ENCODE peak calls at places on chromosomes 4 and X, in eight cellular contexts. B is mesendoderm; S is heart right ventricle; Y is ovary; I is upper lobe of right lung; K is mesenchymal stem cell; X is CD8-positive, alpha-beta T cell; G is IMR-90. U is an unnamed sample.

GRCh38 chrX:1788300-1788911 is 173.5 kb downstream of the ASMT start:
- DNase-seq in B (no peak), S (no peak), Y (no peak), I (no peak), K (no peak), X (no peak), G (no peak), U (no peak)

GRCh38 chrX:134600714-134601113 is 57.6 kb downstream of the PLAC1 start:
- DNase-seq in B (no peak), S (no peak), Y (no peak), I (no peak), K (peak; percentile 66), X (no peak), G (peak; percentile 72), U (no peak)

GRCh38 chr4:156615066-156615514 is 356.5 kb downstream of the PDGFC start:
- DNase-seq in B (no peak), S (no peak), Y (no peak), I (no peak), K (no peak), X (no peak), G (peak; percentile 92), U (no peak)

GRCh38 chrX:132480581-132481203 is 8.1 kb downstream of the MBNL3 start:
- DNase-seq in B (peak; percentile 7), S (peak; percentile 10), Y (no peak), I (peak; percentile 50), K (peak; percentile 85), X (no peak), G (peak; percentile 20), U (no peak)

GRCh38 chrX:103170216-103170615 is 44.7 kb upstream of the BEX4 start:
- DNase-seq in B (no peak), S (no peak), Y (no peak), I (no peak), K (no peak), X (no peak), G (peak; percentile 29), U (no peak)

GRCh38 chr4:88616275-88616996 is 24.2 kb downstream of the HERC3 start:
- DNase-seq in B (no peak), S (no peak), Y (no peak), I (no peak), K (peak; percentile 41), X (no peak), G (peak; percentile 77), U (no peak)

GRCh38 chr4:8229341-8229975 is 30.4 kb downstream of the SH3TC1 start:
- DNase-seq in B (no peak), S (no peak), Y (no peak), I (no peak), K (no peak), X (no peak), G (no peak), U (no peak)

GRCh38 chrX:100407784-100408642 is 2.1 kb downstream of the PCDH19 start:
- DNase-seq in B (no peak), S (no peak), Y (peak; percentile 38), I (no peak), K (no peak), X (no peak), G (no peak), U (peak; percentile 78)

GRCh38 chrX:150731795-150732194 is 38.6 kb downstream of the MTMR1 start:
- DNase-seq in B (no peak), S (peak; percentile 4), Y (no peak), I (no peak), K (peak; percentile 52), X (no peak), G (peak; percentile 97), U (no peak)

GRCh38 chr4:13087041-13087440 is 397.1 kb downstream of the RAB28 start:
- DNase-seq in B (no peak), S (no peak), Y (no peak), I (no peak), K (no peak), X (no peak), G (no peak), U (no peak)

GRCh38 chr4:13092702-13093101 is 391.4 kb downstream of the RAB28 start:
- DNase-seq in B (no peak), S (peak; percentile 26), Y (no peak), I (no peak), K (no peak), X (no peak), G (no peak), U (no peak)

GRCh38 chr4:13093170-13093569 is 391.0 kb downstream of the RAB28 start:
- DNase-seq in B (no peak), S (no peak), Y (no peak), I (no peak), K (no peak), X (no peak), G (no peak), U (no peak)

GRCh38 chr4:13089659-13089998 is 394.5 kb downstream of the RAB28 start:
- DNase-seq in B (no peak), S (no peak), Y (no peak), I (no peak), K (no peak), X (no peak), G (no peak), U (no peak)

GRCh38 chr4:13088726-13089658 is 395.1 kb downstream of the RAB28 start:
- DNase-seq in B (no peak), S (no peak), Y (no peak), I (no peak), K (no peak), X (no peak), G (no peak), U (peak; percentile 53)
- H3K27ac ChIP-seq in B (no peak overlapping the region), S (no peak overlapping the region), Y (no peak overlapping the region), I (no peak overlapping the region), K (no peak overlapping the region), X (no peak overlapping the region), G (no peak overlapping the region), U (peak overlapping the region; percentile 59)

DNA sequence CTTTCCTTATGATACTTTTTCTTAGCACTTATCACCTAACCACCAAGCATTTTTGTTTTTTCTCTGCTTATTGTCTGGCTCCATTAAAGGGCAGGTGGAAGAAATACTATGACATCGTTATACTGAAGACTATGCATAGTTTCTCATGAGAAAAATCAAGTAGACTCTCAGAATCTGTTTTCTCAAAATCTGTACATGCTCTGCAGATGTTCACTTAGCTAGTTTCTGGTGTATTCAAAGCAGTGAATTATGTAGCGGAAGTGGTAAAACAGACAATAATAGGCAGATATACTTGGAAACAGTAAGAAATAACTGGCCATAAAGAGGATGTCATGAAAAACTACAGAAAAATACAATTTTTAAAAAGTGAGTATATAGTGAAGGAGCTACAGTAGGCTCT is 146.0 kb downstream of the STIM2 start:
- DNase-seq in B (no peak), S (no peak), Y (no peak), I (no peak), K (no peak), X (no peak), G (no peak), U (no peak)
- H3K4me1 ChIP-seq in B (no peaks in the 10 kb centered on the region), S (peaks cover 19% of the 10 kb centered on the region), Y (peaks cover 3% of the 10 kb centered on the region), I (peaks cover 30% of the 10 kb centered on the region), K (no peaks in the 10 kb centered on the region), X (peaks cover 15% of the 10 kb centered on the region), G (peaks cover 10% of the 10 kb centered on the region), U (no peaks in the 10 kb centered on the region)

DNA sequence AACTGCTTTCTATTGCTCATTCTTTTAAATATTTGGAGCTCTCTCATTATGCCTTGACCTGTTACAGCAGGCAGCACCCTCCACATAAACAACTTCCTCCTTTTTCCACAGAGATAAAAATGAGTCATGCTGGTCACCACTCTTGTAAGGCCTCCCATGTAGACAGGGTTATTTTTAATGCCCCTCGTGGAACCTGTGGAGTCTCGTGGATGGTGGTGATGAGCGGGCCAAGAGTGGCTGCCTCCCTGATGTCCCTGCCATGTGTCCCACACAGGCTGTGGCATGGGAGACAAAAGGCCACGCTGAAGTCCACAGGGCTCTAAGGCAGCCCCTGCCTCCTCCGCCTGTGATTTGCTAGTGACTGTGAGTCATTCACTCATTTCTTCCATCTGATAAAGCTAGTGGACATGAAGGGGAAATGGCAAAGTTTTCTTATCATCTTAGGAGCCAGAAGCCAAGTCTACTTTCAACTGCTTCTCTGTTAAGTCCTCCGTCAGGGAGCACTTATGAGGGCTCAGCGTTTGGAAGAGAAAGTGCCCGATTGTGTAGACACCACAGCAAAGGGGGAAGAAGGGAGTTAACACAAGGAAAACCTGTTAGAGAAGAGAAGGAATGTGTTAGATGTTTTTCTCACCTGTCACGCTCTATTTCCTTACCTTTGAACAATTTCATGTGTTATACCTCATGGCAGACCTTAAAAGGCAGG is 121.6 kb upstream of the FAT1 start:
- DNase-seq in B (peak; percentile 18), S (peak; percentile 19), Y (peak; percentile 46), I (no peak), K (peak; percentile 95), X (no peak), G (peak; percentile 97), U (peak; percentile 75)
- H3K27ac ChIP-seq in B (no peak overlapping the region), S (no peak overlapping the region), Y (peak overlapping the region; percentile 62), I (no peak overlapping the region), K (peak overlapping the region; percentile 90), X (no peak overlapping the region), G (peak overlapping the region; percentile 79), U (peak overlapping the region; percentile 3)

DNA sequence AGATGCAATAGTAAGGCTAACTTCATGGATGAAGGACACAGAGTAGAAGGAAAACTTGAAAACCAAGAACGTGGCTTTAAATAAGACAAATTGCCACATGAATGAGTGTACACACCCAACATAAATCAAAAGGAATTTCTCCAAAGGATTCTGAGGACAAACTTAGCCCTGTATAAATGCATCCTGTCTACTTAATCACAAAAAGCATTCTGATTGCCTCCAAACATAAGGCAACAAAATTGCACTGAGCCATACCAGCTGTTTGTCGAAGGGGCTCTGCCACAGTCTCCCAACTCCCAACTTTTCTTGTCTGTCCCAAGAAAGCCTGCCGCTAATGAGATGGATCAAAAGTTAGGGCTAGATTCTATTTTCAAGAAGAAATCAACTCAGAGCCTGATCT is 194.3 kb downstream of the SOWAHB start:
- DNase-seq in B (no peak), S (no peak), Y (no peak), I (no peak), K (peak; percentile 50), X (no peak), G (no peak), U (no peak)
- H3K4me1 ChIP-seq in B (peaks cover 13% of the 10 kb centered on the region), S (peaks cover 26% of the 10 kb centered on the region), Y (peaks cover 8% of the 10 kb centered on the region), I (peaks cover 29% of the 10 kb centered on the region), K (peaks cover 3% of the 10 kb centered on the region), X (no peaks in the 10 kb centered on the region), G (peaks cover 38% of the 10 kb centered on the region), U (peaks cover 29% of the 10 kb centered on the region)

DNA sequence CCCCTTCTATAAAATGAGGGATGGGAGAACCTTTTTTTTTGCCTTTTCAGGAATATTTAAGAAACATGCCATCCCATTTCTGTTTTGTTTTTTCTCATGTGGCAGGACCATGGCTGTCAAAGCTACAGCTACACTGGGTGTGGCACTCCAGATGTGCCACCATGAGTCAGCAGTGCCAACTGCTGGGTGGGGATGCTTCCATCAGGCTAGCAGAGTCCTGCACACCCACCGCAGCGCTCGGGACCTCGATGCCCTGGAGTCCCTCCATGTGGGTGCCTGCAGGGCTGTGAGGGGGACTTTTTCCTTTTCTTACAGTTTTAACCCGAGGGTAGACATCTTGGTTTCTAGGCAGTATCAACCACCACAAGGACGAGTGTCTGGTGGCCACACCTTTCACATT is 352.6 kb downstream of the NR3C2 start:
- DNase-seq in B (no peak), S (no peak), Y (no peak), I (no peak), K (no peak), X (no peak), G (no peak), U (no peak)
- H3K27ac ChIP-seq in B (no peak overlapping the region), S (no peak overlapping the region), Y (no peak overlapping the region), I (no peak overlapping the region), K (no peak overlapping the region), X (no peak overlapping the region), G (no peak overlapping the region), U (no peak overlapping the region)

DNA sequence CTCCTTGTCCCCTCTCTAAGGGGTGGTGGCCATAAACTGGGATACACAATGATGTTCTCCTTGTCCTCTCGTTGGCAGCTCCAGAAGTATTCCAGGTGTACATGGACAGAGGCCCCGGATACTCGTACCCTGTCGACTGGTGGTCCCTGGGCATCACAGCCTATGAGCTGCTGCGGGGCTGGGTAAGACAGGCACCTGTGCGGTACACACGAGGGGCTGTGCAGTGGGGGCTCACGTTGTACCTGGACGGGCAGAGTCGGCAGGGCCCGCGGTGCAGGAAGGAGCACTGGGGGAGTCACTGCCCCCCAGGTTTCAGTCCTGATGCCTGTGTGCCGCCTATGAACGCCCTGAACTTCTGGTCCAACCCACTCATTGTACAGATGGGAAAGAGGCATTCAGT is 261.8 kb downstream of the EVC2 start:
- DNase-seq in B (no peak), S (no peak), Y (no peak), I (no peak), K (no peak), X (no peak), G (no peak), U (peak; percentile 65)
- H3K4me1 ChIP-seq in B (no peaks in the 10 kb centered on the region), S (no peaks in the 10 kb centered on the region), Y (peaks cover 2% of the 10 kb centered on the region), I (no peaks in the 10 kb centered on the region), K (peaks cover 5% of the 10 kb centered on the region), X (no peaks in the 10 kb centered on the region), G (no peaks in the 10 kb centered on the region), U (no peaks in the 10 kb centered on the region)

U was measured in aorta.